ENCODE peak calls at places on chromosomes 3 and 15, in nine cellular contexts. K, X, C, M, E, T, L, I and V are unnamed samples.

GRCh38 chr3:149576071-149576564 is 81.7 kb downstream of the WWTR1 start:
- DNase-seq in K (no peak), X (no peak), C (no peak), M (no peak), E (peak; percentile 97), T (peak; percentile 37), L (peak; percentile 97), I (no peak), V (peak; percentile 99)

GRCh38 chr3:1103525-1103924 is 10.7 kb downstream of the CNTN6 start:
- DNase-seq in K (no peak), X (no peak), C (no peak), M (no peak), E (no peak), T (no peak), L (no peak), I (no peak), V (peak; percentile 16)

GRCh38 chr3:195895078-195895899 is 13.1 kb downstream of the TNK2 start:
- DNase-seq in K (peak; percentile 78), X (peak; percentile 65), C (peak; percentile 75), M (peak; percentile 77), E (no peak), T (peak; percentile 27), L (no peak), I (peak; percentile 60), V (no peak)

GRCh38 chr3:63349583-63350177 is 71.6 kb downstream of the SYNPR start:
- DNase-seq in K (peak; percentile 79), X (peak; percentile 41), C (peak; percentile 43), M (peak; percentile 69), E (peak; percentile 35), T (peak; percentile 77), L (peak; percentile 62), I (peak; percentile 80), V (peak; percentile 76)

GRCh38 chr3:4756060-4756775 is 223.0 kb upstream of the BHLHE40 start:
- DNase-seq in K (no peak), X (no peak), C (no peak), M (no peak), E (no peak), T (no peak), L (no peak), I (no peak), V (no peak)

GRCh38 chr3:16301490-16301889 is 36.5 kb downstream of the OXNAD1 start:
- DNase-seq in K (no peak), X (no peak), C (no peak), M (no peak), E (no peak), T (no peak), L (no peak), I (peak; percentile 76), V (no peak)

GRCh38 chr3:4950948-4951347 is 28.3 kb upstream of the BHLHE40 start:
- DNase-seq in K (no peak), X (no peak), C (no peak), M (no peak), E (no peak), T (no peak), L (no peak), I (no peak), V (no peak)

GRCh38 chr3:79773291-79773690 is 5.5 kb upstream of the ROBO1 start:
- DNase-seq in K (no peak), X (no peak), C (no peak), M (no peak), E (no peak), T (no peak), L (no peak), I (no peak), V (no peak)

GRCh38 chr15:43966646-43967045 is 139.8 kb downstream of the WDR76 start:
- DNase-seq in K (no peak), X (no peak), C (no peak), M (no peak), E (no peak), T (no peak), L (peak; percentile 16), I (no peak), V (peak; percentile 40)

GRCh38 chr3:37812497-37812896 is 49.2 kb upstream of the CTDSPL start:
- DNase-seq in K (no peak), X (no peak), C (no peak), M (no peak), E (no peak), T (no peak), L (peak; percentile 33), I (no peak), V (peak; percentile 28)

GRCh38 chr3:64354221-64354620 is 129.0 kb upstream of the PRICKLE2 start:
- DNase-seq in K (no peak), X (no peak), C (no peak), M (no peak), E (no peak), T (no peak), L (no peak), I (no peak), V (no peak)

GRCh38 chr15:29812384-29812694 is 9.9 kb downstream of the TJP1 start:
- DNase-seq in K (no peak), X (no peak), C (no peak), M (no peak), E (no peak), T (no peak), L (peak; percentile 56), I (no peak), V (peak; percentile 77)

GRCh38 chr3:31004025-31004678 is 109.7 kb upstream of the GADL1 start:
- DNase-seq in K (no peak), X (no peak), C (no peak), M (no peak), E (peak; percentile 14), T (no peak), L (peak; percentile 90), I (peak; percentile 13), V (peak; percentile 87)

GRCh38 chr3:12467746-12468145 is 16.5 kb upstream of the TSEN2 start:
- DNase-seq in K (no peak), X (no peak), C (no peak), M (no peak), E (no peak), T (no peak), L (no peak), I (no peak), V (no peak)

GRCh38 chr15:67433495-67434099 is 87.3 kb upstream of the C15orf61 start:
- DNase-seq in K (peak; percentile 38), X (peak; percentile 44), C (no peak), M (peak; percentile 66), E (peak; percentile 36), T (peak; percentile 60), L (peak; percentile 38), I (peak; percentile 37), V (peak; percentile 69)

GRCh38 chr15:60590935-60591490 is 112.1 kb upstream of the ICE2 start:
- DNase-seq in K (peak; percentile 66), X (peak; percentile 71), C (peak; percentile 75), M (peak; percentile 80), E (no peak), T (peak; percentile 59), L (peak; percentile 28), I (peak; percentile 73), V (peak; percentile 29)

GRCh38 chr15:60592386-60593339 is 113.7 kb upstream of the ICE2 start:
- DNase-seq in K (peak; percentile 89), X (peak; percentile 91), C (peak; percentile 80), M (peak; percentile 82), E (no peak), T (peak; percentile 92), L (peak; percentile 51), I (peak; percentile 96), V (peak; percentile 63)

GRCh38 chr15:60589728-60590127 is 110.8 kb upstream of the ICE2 start:
- DNase-seq in K (no peak), X (no peak), C (no peak), M (no peak), E (peak; percentile 20), T (no peak), L (no peak), I (no peak), V (no peak)

GRCh38 chr15:60594071-60594470 is 115.1 kb upstream of the ICE2 start:
- DNase-seq in K (no peak), X (no peak), C (no peak), M (no peak), E (no peak), T (no peak), L (no peak), I (no peak), V (no peak)

GRCh38 chr15:60591491-60592385 is 112.8 kb upstream of the ICE2 start:
- DNase-seq in K (peak; percentile 43), X (peak; percentile 73), C (peak; percentile 39), M (peak; percentile 50), E (no peak), T (peak; percentile 49), L (peak; percentile 22), I (peak; percentile 81), V (no peak)
- TF ChIP-seq CTCF in K (no peak), X (no peak), C (no peak), M (no peak), E (no peak), T (no peak), L (no peak), I (no peak), V (no peak)

GRCh38 chr15:50675524-50676144 is 11.0 kb downstream of the TRPM7 start:
- DNase-seq in K (peak; percentile 20), X (no peak), C (no peak), M (no peak), E (no peak), T (no peak), L (peak; percentile 13), I (no peak), V (peak; percentile 57)
- TF ChIP-seq CTCF in K (peak; percentile 76), X (peak; percentile 64), C (peak; percentile 77), M (peak; percentile 92), E (peak; percentile 50), T (peak; percentile 62), L (peak; percentile 63), I (peak; percentile 72), V (peak; percentile 73)

GRCh38 chr3:126524429-126524988 is 554 bp downstream of the CHST13 start:
- DNase-seq in K (no peak), X (no peak), C (no peak), M (no peak), E (no peak), T (peak; percentile 19), L (no peak), I (no peak), V (no peak)

GRCh38 chr3:126523745-126524428 is at the start of gene CHST13:
- DNase-seq in K (no peak), X (peak; percentile 55), C (peak; percentile 77), M (peak; percentile 75), E (no peak), T (peak; percentile 68), L (peak; percentile 18), I (peak; percentile 89), V (peak; percentile 29)

GRCh38 chr3:126521122-126521891 is 2.6 kb upstream of the CHST13 start:
- DNase-seq in K (no peak), X (peak; percentile 21), C (no peak), M (peak; percentile 16), E (no peak), T (no peak), L (no peak), I (no peak), V (no peak)

GRCh38 chr3:126519506-126520455 is 2.2 kb upstream of the UROC1 start:
- DNase-seq in K (no peak), X (peak; percentile 4), C (no peak), M (peak; percentile 7), E (no peak), T (no peak), L (no peak), I (no peak), V (no peak)

GRCh38 chr3:126522363-126522788 is 1.6 kb upstream of the CHST13 start:
- DNase-seq in K (peak; percentile 14), X (peak; percentile 56), C (peak; percentile 59), M (peak; percentile 80), E (peak; percentile 16), T (peak; percentile 67), L (peak; percentile 28), I (peak; percentile 73), V (peak; percentile 47)
- TF ChIP-seq CTCF in K (peak; percentile 88), X (peak; percentile 92), C (peak; percentile 84), M (peak; percentile 98), E (peak; percentile 86), T (peak; percentile 88), L (peak; percentile 83), I (peak; percentile 85), V (peak; percentile 87)

GRCh38 chr3:99013077-99013476 is 111.6 kb upstream of the DCBLD2 start:
- DNase-seq in K (no peak), X (no peak), C (no peak), M (no peak), E (no peak), T (no peak), L (no peak), I (no peak), V (no peak)
- TF ChIP-seq CTCF in K (no peak), X (no peak), C (no peak), M (no peak), E (no peak), T (no peak), L (peak; percentile 6), I (no peak), V (peak; percentile 18)